ENCODE peak calls at places on chromosomes 13 and 19, in ten cellular contexts. H, D, Y, A, P, E, Z, T, U and K are unnamed samples.

GRCh38 chr13:24301434-24301833 is 7.9 kb upstream of the C1QTNF9 start:
- DNase-seq in T (peak; percentile 84), D (no peak), Z (no peak), H (no peak), P (no peak), E (no peak), U (no peak), A (no peak), Y (peak; percentile 22), K (no peak)

GRCh38 chr19:10104665-10105221 is 1.4 kb upstream of the PPAN start:
- DNase-seq in Z (no peak), H (no peak), Y (no peak), A (no peak), T (peak; percentile 87), P (no peak), D (no peak), E (no peak), U (no peak), K (no peak)

GRCh38 chr13:74061939-74062595 is 72.1 kb downstream of the KLF12 start:
- DNase-seq in P (no peak), E (no peak), Z (no peak), Y (no peak), A (no peak), D (peak; percentile 47), H (peak; percentile 80), T (no peak), U (peak; percentile 50), K (no peak)

GRCh38 chr13:39602614-39603366 is at the start of gene LHFPL6:
- DNase-seq in T (peak; percentile 87), A (peak; percentile 64), Y (peak; percentile 94), H (peak; percentile 87), D (peak; percentile 77), Z (peak; percentile 77), E (no peak), U (peak; percentile 80), P (peak; percentile 84), K (peak; percentile 92)

GRCh38 chr13:57624565-57625435 is 6.7 kb upstream of the PCDH17 start:
- DNase-seq in T (no peak), U (peak; percentile 78), H (peak; percentile 74), E (peak; percentile 49), Y (no peak), Z (peak; percentile 48), D (peak; percentile 41), A (no peak), P (no peak), K (no peak)

GRCh38 chr19:33508941-33509614 is 12.5 kb downstream of the PEPD start:
- DNase-seq in U (no peak), D (no peak), T (no peak), Z (no peak), A (no peak), P (no peak), E (no peak), H (peak; percentile 72), Y (no peak), K (no peak)

GRCh38 chr13:40626977-40627376 is 39.5 kb downstream of the FOXO1 start:
- DNase-seq in Y (no peak), E (no peak), U (no peak), D (no peak), T (no peak), Z (no peak), A (no peak), H (no peak), P (no peak), K (no peak)

GRCh38 chr13:61413572-61413971 is 2.1 kb downstream of the PCDH20 start:
- DNase-seq in Y (peak; percentile 57), A (no peak), E (no peak), D (no peak), H (no peak), T (peak; percentile 61), U (no peak), Z (no peak), P (no peak), K (no peak)

GRCh38 chr19:18726417-18726767 is 42.9 kb downstream of the CRTC1 start:
- DNase-seq in Y (no peak), Z (no peak), E (no peak), A (no peak), D (no peak), P (no peak), H (no peak), T (no peak), U (no peak), K (no peak)

DNA sequence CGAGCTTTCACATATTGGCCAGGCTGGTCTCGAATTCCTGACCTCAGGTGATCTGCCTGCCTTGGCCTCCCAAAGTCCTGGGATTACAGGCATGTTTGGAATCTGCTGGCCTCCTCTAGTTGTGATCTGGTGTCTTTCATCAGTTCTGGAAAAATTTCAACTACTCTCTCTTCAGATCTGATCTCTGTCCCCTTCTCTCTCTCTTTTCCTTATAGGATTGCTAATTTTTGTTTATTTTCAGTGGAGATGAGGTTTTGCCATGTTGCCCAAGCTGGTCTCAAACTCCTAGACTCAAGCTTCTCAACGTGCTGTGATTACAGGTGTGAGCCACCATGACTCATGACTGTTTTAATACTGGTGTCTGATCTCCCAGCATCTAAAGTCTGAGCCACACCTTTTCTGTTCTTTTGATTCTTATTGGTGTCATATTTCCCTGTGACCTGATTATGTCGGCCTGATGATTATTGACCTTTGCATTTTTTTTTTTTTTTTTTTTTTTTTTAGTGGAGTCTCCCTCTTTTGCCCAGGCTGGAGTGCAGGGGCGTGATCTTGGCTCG is 10.4 kb upstream of the NANOS2 start:
- DNase-seq in D (no peak), U (no peak), H (no peak), P (no peak), T (no peak), Z (no peak), Y (no peak), E (no peak), A (no peak), K (no peak)
- H3K27me3 ChIP-seq in D (peaks cover 6% of the 10 kb centered on the region), U (no peaks in the 10 kb centered on the region), H (no peaks in the 10 kb centered on the region), P (peaks cover 4% of the 10 kb centered on the region), T (peaks cover 13% of the 10 kb centered on the region), Z (no peaks in the 10 kb centered on the region), Y (no peaks in the 10 kb centered on the region), E (no peaks in the 10 kb centered on the region), A (no peaks in the 10 kb centered on the region), K (peaks cover 8% of the 10 kb centered on the region)

GRCh38 chr13:113065406-113066141 is 40.0 kb upstream of the F7 start:
- DNase-seq in H (no peak), Z (no peak), A (no peak), D (peak; percentile 5), U (no peak), Y (no peak), E (no peak), T (no peak), P (no peak), K (no peak)

GRCh38 chr13:113064534-113065405 is 40.8 kb upstream of the F7 start:
- DNase-seq in P (no peak), Z (no peak), U (peak; percentile 50), E (no peak), A (no peak), H (peak; percentile 81), Y (no peak), T (peak; percentile 6), D (peak; percentile 60), K (no peak)

GRCh38 chr13:113066142-113066455 is 39.5 kb upstream of the F7 start:
- DNase-seq in P (no peak), E (no peak), U (no peak), T (no peak), Y (no peak), H (no peak), A (no peak), D (no peak), Z (no peak), K (no peak)

GRCh38 chr13:113064000-113064533 is 41.5 kb upstream of the F7 start:
- DNase-seq in U (no peak), P (no peak), E (no peak), D (no peak), H (no peak), T (peak; percentile 53), Y (no peak), Z (no peak), A (no peak), K (no peak)

GRCh38 chr13:113066746-113067145 is 38.8 kb upstream of the F7 start:
- DNase-seq in Y (no peak), U (no peak), Z (no peak), D (no peak), P (no peak), E (no peak), T (no peak), H (no peak), A (no peak), K (no peak)
- TF ChIP-seq CTCF in Y (no peak), U (no peak), Z (no peak), D (no peak), P (no peak), E (no peak), T (no peak), H (no peak), A (no peak), K (no peak)

GRCh38 chr19:54414156-54414555 is 1.1 kb upstream of the TTYH1 start:
- DNase-seq in A (no peak), D (no peak), U (no peak), P (no peak), T (no peak), Z (no peak), H (no peak), E (no peak), Y (no peak), K (no peak)

GRCh38 chr19:54415901-54416621 is 797 bp downstream of the TTYH1 start:
- DNase-seq in H (no peak), P (no peak), U (no peak), A (no peak), Y (no peak), E (no peak), T (no peak), Z (no peak), D (no peak), K (no peak)

GRCh38 chr19:54411033-54411432 is 4.2 kb upstream of the TTYH1 start:
- DNase-seq in U (no peak), E (no peak), Z (no peak), Y (no peak), T (no peak), D (no peak), P (no peak), A (no peak), H (no peak), K (no peak)

GRCh38 chr19:54415208-54415900 is at the start of gene TTYH1:
- DNase-seq in Z (no peak), T (no peak), P (no peak), U (no peak), D (no peak), A (no peak), Y (no peak), E (no peak), H (no peak), K (no peak)

DNA sequence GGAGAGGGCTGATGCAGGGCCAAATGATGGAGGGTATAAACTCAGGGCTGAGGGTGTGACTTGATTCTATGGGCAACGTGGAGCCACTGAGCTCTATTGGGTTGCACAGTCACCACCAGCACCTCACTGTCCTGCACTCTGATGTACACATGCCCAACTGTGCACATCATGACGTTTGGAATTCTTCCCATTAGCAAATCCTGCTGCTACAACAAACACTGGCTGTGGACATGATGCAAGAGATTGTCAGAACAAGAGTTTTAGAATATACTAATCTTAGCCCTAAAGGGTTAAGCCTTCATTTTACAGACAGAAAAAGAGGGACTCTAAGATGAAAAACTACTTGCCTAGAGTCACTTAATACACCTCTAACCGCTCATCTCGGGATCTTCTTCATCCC is 2.4 kb upstream of the TTYH1 start:
- DNase-seq in Z (no peak), U (no peak), D (no peak), Y (no peak), E (no peak), P (no peak), A (no peak), T (no peak), H (no peak), K (no peak)
- H3K27me3 ChIP-seq in Z (peaks cover 9% of the 10 kb centered on the region), U (peaks cover 2% of the 10 kb centered on the region), D (peaks cover 20% of the 10 kb centered on the region), Y (peaks cover 61% of the 10 kb centered on the region), E (peaks cover 30% of the 10 kb centered on the region), P (peaks cover 39% of the 10 kb centered on the region), A (peaks cover 11% of the 10 kb centered on the region), T (peaks cover 62% of the 10 kb centered on the region), H (peaks cover 50% of the 10 kb centered on the region), K (peaks cover 72% of the 10 kb centered on the region)

GRCh38 chr19:2631213-2631821 is 71.2 kb downstream of the GNG7 start:
- DNase-seq in E (no peak), A (no peak), Y (no peak), T (peak; percentile 78), U (peak; percentile 48), P (peak; percentile 75), D (peak; percentile 12), H (peak; percentile 42), Z (no peak), K (no peak)
- TF ChIP-seq CTCF in E (no peak), A (no peak), Y (no peak), T (no peak), U (no peak), P (no peak), D (no peak), H (no peak), Z (no peak), K (no peak)